ENCODE peak calls at places on chromosomes 3 and 15, in five cellular contexts. M is cardiac muscle cell, T is GM23338, W is colonic mucosa, D is endodermal cell. R is an unnamed sample. For H3K4me1, the result is how much of the 10 kb centered on the place peaks cover.

GRCh38 chr3:183824761-183825379 is 507 bp downstream of the MAP6D1 start:
- DNase-seq in M (peak), T (peak), W (no peak), D (peak), R (no peak)

GRCh38 chr3:32630266-32630665 is 54.7 kb upstream of the CNOT10 start:
- DNase-seq in M (no peak), T (no peak), W (no peak), D (no peak), R (no peak)

GRCh38 chr3:36707623-36708409 is 56.5 kb downstream of the DCLK3 start:
- DNase-seq in M (no peak), T (peak), W (no peak), D (peak), R (no peak)

GRCh38 chr3:10962481-10963036 is 30.0 kb upstream of the SLC6A1 start:
- DNase-seq in M (no peak), T (no peak), W (no peak), D (no peak), R (no peak)

GRCh38 chr15:99504071-99504822 is 61.5 kb upstream of the MEF2A start:
- DNase-seq in M (no peak), T (no peak), W (no peak), D (peak), R (no peak)

GRCh38 chr3:107999215-107999775 is 91.5 kb downstream of the CD47 start:
- DNase-seq in M (no peak), T (peak), W (no peak), D (no peak), R (peak)

GRCh38 chr15:95141486-95141885 is 910.1 kb downstream of the MCTP2 start:
- DNase-seq in M (no peak), T (no peak), W (no peak), D (no peak), R (no peak)

GRCh38 chr3:159128628-159129027 is 326.8 kb downstream of the MFSD1 start:
- DNase-seq in M (no peak), T (no peak), W (no peak), D (no peak), R (no peak)

GRCh38 chr3:35899245-35899644 is 259.9 kb downstream of the ARPP21 start:
- DNase-seq in M (no peak), T (no peak), W (no peak), D (no peak), R (no peak)

GRCh38 chr15:79185199-79185598 is 94.6 kb upstream of the RASGRF1 start:
- DNase-seq in M (no peak), T (peak), W (no peak), D (peak), R (no peak)

GRCh38 chr3:16063603-16064002 is 110.9 kb upstream of the GALNT15 start:
- DNase-seq in M (no peak), T (no peak), W (no peak), D (no peak), R (no peak)

GRCh38 chr3:81434171-81434570 is 327.3 kb downstream of the GBE1 start:
- DNase-seq in M (no peak), T (no peak), W (no peak), D (no peak), R (no peak)

GRCh38 chr15:66621491-66622467 is 56.0 kb upstream of the LCTL start:
- DNase-seq in M (peak), T (peak), W (peak), D (peak), R (no peak)

GRCh38 chr3:193826126-193826795 is 233.3 kb downstream of the OPA1 start:
- DNase-seq in M (no peak), T (no peak), W (peak), D (peak), R (no peak)

GRCh38 chr15:71784719-71785118 is 25.6 kb upstream of the NR2E3 start:
- DNase-seq in M (no peak), T (peak), W (no peak), D (peak), R (no peak)

GRCh38 chr15:78374436-78375393 is 34.6 kb downstream of the CRABP1 start:
- DNase-seq in M (no peak), T (no peak), W (peak), D (no peak), R (peak)

GRCh38 chr3:148975277-148975676 is 16.1 kb upstream of the GYG1 start:
- DNase-seq in M (no peak), T (no peak), W (no peak), D (no peak), R (no peak)

GRCh38 chr15:101115887-101116680 is 135.8 kb downstream of the CHSY1 start:
- DNase-seq in M (no peak), T (no peak), W (no peak), D (peak), R (peak)

GRCh38 chr3:132038198-132038825 is 3.5 kb upstream of the CPNE4 start:
- DNase-seq in M (peak), T (peak), W (no peak), D (no peak), R (no peak)

GRCh38 chr15:81302605-81303204 is 21.2 kb downstream of the STARD5 start:
- DNase-seq in M (no peak), T (no peak), W (no peak), D (no peak), R (no peak)

GRCh38 chr3:65534825-65535224 is 503.9 kb downstream of the MAGI1 start:
- DNase-seq in M (no peak), T (no peak), W (no peak), D (no peak), R (no peak)

GRCh38 chr3:40312661-40313226 is 3.2 kb downstream of the EIF1B start:
- DNase-seq in M (peak), T (no peak), W (no peak), D (no peak), R (no peak)

GRCh38 chr3:197615430-197615829 is 59.7 kb upstream of the BDH1 start:
- DNase-seq in M (no peak), T (no peak), W (no peak), D (no peak), R (no peak)

GRCh38 chr3:156150434-156151066 is 30.2 kb downstream of the KCNAB1 start:
- DNase-seq in M (peak), T (peak), W (peak), D (peak), R (no peak)

DNA sequence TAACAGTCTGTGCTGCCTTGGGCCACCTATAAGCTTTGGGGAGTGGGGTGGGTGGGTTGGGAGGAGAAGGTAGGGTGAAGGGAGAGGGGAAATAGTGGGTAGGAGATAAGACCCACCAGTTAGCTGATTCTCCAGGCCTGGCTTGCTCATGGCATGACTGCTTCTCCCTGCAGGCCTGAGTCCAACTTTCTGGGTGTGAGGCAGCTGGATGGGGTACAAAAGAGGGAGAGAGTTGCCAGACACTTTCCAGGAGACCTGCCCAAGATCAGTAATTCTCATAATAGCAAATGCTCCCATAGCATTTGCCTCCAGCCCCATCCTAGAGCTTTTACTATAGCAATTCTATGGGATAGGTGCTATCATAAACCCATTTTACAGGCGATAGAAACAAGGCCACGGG is 7.7 kb downstream of the CGNL1 start:
- DNase-seq in M (no peak), T (no peak), W (no peak), D (no peak), R (no peak)
- H3K4me1 ChIP-seq in M (half or more), T (half or more), W (under half), D (half or more), R (under half)

GRCh38 chr3:20057612-20058180 is 17.4 kb downstream of the KAT2B start:
- DNase-seq in M (no peak), T (no peak), W (no peak), D (no peak), R (no peak)
- H3K4me1 ChIP-seq in M (under half), T (under half), W (under half), D (under half), R (under half)

GRCh38 chr15:29045717-29046116 is 159.9 kb downstream of the APBA2 start:
- DNase-seq in M (no peak), T (no peak), W (no peak), D (no peak), R (no peak)
- H3K4me1 ChIP-seq in M (under half), T (under half), W (under half), D (under half), R (under half)

GRCh38 chr3:53254810-53255359 is 937 bp downstream of the TKT start:
- DNase-seq in M (peak), T (peak), W (peak), D (peak), R (peak)

GRCh38 chr3:53257465-53257864 is 1.6 kb upstream of the TKT start:
- DNase-seq in M (no peak), T (no peak), W (no peak), D (no peak), R (no peak)

GRCh38 chr3:53256704-53257055 is 858 bp upstream of the TKT start:
- DNase-seq in M (no peak), T (no peak), W (no peak), D (peak), R (no peak)

GRCh38 chr3:53255360-53255774 is 455 bp downstream of the TKT start:
- DNase-seq in M (no peak), T (no peak), W (peak), D (no peak), R (no peak)

DNA sequence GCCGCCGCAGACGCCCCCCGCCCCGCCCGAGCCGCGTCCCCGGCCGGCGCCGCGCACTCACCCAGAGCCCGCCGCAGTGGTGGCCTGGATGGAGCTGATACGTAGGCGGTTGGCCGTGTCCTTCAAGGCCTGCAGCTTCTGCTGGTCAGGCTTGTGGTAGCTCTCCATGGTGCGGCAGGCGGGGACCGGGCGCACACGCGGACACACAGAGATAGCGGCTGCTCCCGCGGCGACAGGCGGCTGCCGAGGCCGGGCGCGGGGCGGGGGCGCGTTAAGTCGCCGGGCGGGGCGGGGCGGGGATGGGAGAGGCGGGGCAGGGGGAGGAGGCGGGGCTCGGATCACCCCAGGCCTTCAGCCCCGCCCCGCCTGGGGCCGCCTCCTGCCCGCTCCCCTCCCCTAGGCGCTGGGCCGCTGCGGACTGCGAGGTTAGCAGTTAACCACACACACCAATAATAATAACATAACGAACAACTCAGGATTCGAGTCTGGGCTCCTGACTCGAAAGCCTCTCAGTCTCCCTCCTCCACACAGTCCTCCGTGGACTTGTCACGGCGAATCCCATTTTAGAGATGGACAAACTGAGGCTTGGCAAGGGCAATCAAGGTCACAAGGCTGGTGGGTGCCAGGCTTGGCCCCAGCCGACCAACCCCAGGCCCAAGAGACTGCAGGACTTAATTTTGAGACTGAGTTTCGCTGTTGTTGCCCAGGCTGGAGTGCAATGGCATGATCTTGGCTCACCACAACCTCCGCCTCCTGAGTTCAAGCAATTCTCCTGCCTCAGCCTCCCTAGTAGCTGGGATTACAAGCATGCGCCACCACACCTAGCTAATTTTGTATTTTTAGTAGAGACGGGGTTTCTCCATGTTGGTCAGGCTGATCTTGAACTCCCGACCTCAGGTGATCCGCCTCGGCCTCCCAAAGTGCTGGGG is at the start of gene TKT:
- DNase-seq in M (peak), T (peak), W (peak), D (peak), R (peak)
- H3K4me1 ChIP-seq in M (under half), T (half or more), W (under half), D (under half), R (under half)

GRCh38 chr15:88641959-88642452 is 3.2 kb downstream of the ISG20 start:
- DNase-seq in M (no peak), T (no peak), W (no peak), D (no peak), R (no peak)
- H3K4me1 ChIP-seq in M (under half), T (under half), W (under half), D (under half), R (under half)

GRCh38 chr15:26632500-26632899 is 140.4 kb downstream of the GABRB3 start:
- DNase-seq in M (no peak), T (no peak), W (no peak), D (no peak), R (no peak)
- H3K4me1 ChIP-seq in M (under half), T (half or more), W (under half), D (under half), R (under half)

GRCh38 chr3:186998937-186999368 is 68.6 kb downstream of the ST6GAL1 start:
- DNase-seq in M (no peak), T (peak), W (no peak), D (peak), R (no peak)

GRCh38 chr3:186993210-186993782 is 63.0 kb downstream of the ST6GAL1 start:
- DNase-seq in M (no peak), T (no peak), W (no peak), D (no peak), R (no peak)

GRCh38 chr3:186997061-186998054 is 67.0 kb downstream of the ST6GAL1 start:
- DNase-seq in M (no peak), T (no peak), W (no peak), D (no peak), R (no peak)

GRCh38 chr3:186993940-186994670 is 63.8 kb downstream of the ST6GAL1 start:
- DNase-seq in M (no peak), T (no peak), W (no peak), D (no peak), R (no peak)

GRCh38 chr3:186996356-186996755 is 66.0 kb downstream of the ST6GAL1 start:
- DNase-seq in M (no peak), T (no peak), W (no peak), D (no peak), R (no peak)
- H3K4me1 ChIP-seq in M (under half), T (under half), W (under half), D (under half), R (under half)